ENCODE peak calls at places on chromosomes 2 and 18, in five cellular contexts. Y, W, Q, J and H are unnamed samples.

GRCh38 chr18:61333746-61334490 is 688 bp downstream of the CDH20 start:
- DNase-seq in Q (no peak), W (no peak), J (no peak), Y (no peak), H (no peak)

GRCh38 chr2:60549250-60550150 is 4.0 kb downstream of the BCL11A start:
- DNase-seq in Y (no peak), Q (no peak), W (no peak), J (no peak), H (no peak)

GRCh38 chr2:55010915-55011314 is 39.3 kb downstream of the RTN4 start:
- DNase-seq in J (no peak), Y (no peak), W (peak; percentile 32), Q (peak; percentile 28), H (no peak)

GRCh38 chr2:17373736-17374135 is 144.5 kb downstream of the RAD51AP2 start:
- DNase-seq in W (peak; percentile 49), Q (no peak), Y (no peak), J (no peak), H (no peak)

GRCh38 chr2:16650287-16651249 is 15.1 kb downstream of the CYRIA start:
- DNase-seq in Y (no peak), Q (no peak), W (peak; percentile 78), J (no peak), H (no peak)

GRCh38 chr2:219210572-219211362 is 4.2 kb downstream of the ZFAND2B start:
- DNase-seq in Y (no peak), Q (no peak), J (no peak), W (no peak), H (no peak)

GRCh38 chr2:24253303-24253919 is 78.6 kb downstream of the FAM228A start:
- DNase-seq in W (peak; percentile 41), Q (no peak), Y (peak; percentile 68), J (no peak), H (peak; percentile 21)

GRCh38 chr2:181203412-181203811 is 223.0 kb downstream of the UBE2E3 start:
- DNase-seq in J (no peak), Q (no peak), Y (no peak), W (peak; percentile 83), H (peak; percentile 3)

GRCh38 chr18:49276680-49277079 is 183.8 kb downstream of the DYM start:
- DNase-seq in Y (no peak), J (no peak), W (no peak), Q (no peak), H (no peak)

GRCh38 chr2:187497858-187498463 is 49.9 kb upstream of the CALCRL start:
- DNase-seq in Y (no peak), W (no peak), J (no peak), Q (no peak), H (no peak)

GRCh38 chr2:204453730-204454167 is 91.5 kb upstream of the PARD3B start:
- DNase-seq in W (no peak), Y (no peak), Q (no peak), J (no peak), H (peak; percentile 6)

GRCh38 chr2:17313261-17313660 is 205.0 kb downstream of the RAD51AP2 start:
- DNase-seq in W (no peak), Q (no peak), J (no peak), Y (no peak), H (no peak)

GRCh38 chr2:238247002-238247822 is 7.4 kb upstream of the HES6 start:
- DNase-seq in J (no peak), W (no peak), Q (no peak), Y (no peak), H (no peak)

DNA sequence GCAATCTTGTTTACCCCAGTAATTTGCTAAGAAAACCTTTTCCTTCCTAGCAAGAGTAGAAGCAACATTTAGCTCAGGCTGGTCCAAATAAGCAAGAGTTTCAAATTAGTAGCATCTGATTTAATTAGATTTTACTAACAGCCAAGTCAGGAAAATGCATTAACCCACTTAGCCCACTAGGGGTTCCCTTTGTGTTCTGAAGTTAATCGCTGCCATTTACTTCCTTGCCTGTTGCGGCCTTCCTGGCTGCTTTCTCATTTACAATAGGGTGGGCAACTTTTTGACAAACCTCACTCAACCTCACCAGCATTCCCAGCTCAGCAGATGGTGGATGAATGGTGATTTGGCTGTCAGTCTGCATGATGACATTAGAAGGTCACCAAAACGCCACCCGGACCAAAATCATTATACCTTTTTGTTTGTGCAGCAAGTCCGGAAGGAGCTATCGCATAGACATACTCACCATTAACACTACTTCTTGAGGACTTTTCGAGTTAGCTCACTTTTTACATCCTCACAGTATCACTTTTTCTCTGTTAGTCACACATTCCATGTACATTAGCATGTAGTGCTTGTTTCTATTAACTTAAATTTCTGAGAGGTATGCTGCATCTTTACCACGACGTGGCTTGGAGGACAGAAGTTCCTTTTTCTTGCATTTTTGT is 101.5 kb upstream of the SETBP1 start:
- DNase-seq in W (peak; percentile 63), Y (peak; percentile 16), Q (peak; percentile 1), J (no peak), H (peak; percentile 6)
- TF ChIP-seq MAFK in W (no peak), Y (no peak), Q (no peak), J (no peak), H (no peak)

GRCh38 chr2:35035883-35036282 is 1319.7 kb upstream of the CRIM1 start:
- DNase-seq in W (no peak), Y (no peak), J (no peak), Q (no peak), H (peak; percentile 8)
- TF ChIP-seq CTCF in W (no peak), Y (no peak), J (no peak), Q (no peak), H (peak; percentile 57)

DNA sequence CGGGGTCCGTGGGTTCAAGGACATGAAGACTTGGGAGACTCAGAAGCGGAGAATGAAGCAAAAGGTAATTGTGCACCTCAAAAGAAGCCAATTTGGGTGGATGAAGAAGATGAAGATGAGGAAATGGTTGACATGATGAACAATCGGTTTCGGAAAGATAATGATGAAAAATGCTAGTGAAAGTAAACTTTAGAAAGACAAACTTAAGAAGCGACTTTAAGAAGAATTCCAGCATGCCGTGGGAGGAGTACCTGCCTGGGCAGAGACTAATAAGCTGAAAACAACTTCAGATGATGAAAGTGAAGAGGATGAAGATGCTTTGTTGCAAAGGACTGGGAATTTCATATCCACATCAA is 43.5 kb downstream of the PSTPIP2 start:
- DNase-seq in W (no peak), Q (no peak), J (no peak), Y (no peak), H (no peak)
- TF ChIP-seq MAFK in W (no peak), Q (no peak), J (no peak), Y (no peak), H (no peak)

GRCh38 chr2:214489181-214489580 is 78.3 kb downstream of the VWC2L start:
- DNase-seq in Y (no peak), Q (no peak), J (no peak), W (no peak), H (no peak)
- TF ChIP-seq CTCF in Y (no peak), Q (no peak), J (no peak), W (no peak), H (no peak)

GRCh38 chr2:7400628-7401027 is 483.4 kb downstream of the RNF144A start:
- DNase-seq in J (no peak), Q (no peak), Y (no peak), W (no peak), H (peak; percentile 6)
- TF ChIP-seq MAFK in J (no peak), Q (no peak), Y (no peak), W (no peak), H (no peak)